ENCODE peak calls at places on chromosomes 6 and 20, in seven cellular contexts. T, M, O, P, K, H and N are unnamed samples.

GRCh38 chr6:113970808-113971676 is at the start of gene HDAC2:
- DNase-seq in T (peak), M (peak), O (peak), P (peak), K (peak), H (peak), N (peak)

GRCh38 chr20:47718398-47718797 is 66.9 kb downstream of the SULF2 start:
- DNase-seq in T (no peak), M (no peak), O (no peak), P (no peak), K (no peak), H (no peak), N (no peak)

GRCh38 chr6:107264357-107264831 is 149.1 kb upstream of the BEND3 start:
- DNase-seq in T (no peak), M (no peak), O (no peak), P (no peak), K (no peak), H (no peak), N (no peak)

GRCh38 chr20:45963059-45964011 is 8.7 kb downstream of the ZNF335 start:
- DNase-seq in T (no peak), M (no peak), O (peak), P (no peak), K (no peak), H (no peak), N (peak)

GRCh38 chr20:18372296-18372695 is 84.0 kb downstream of the ZNF133 start:
- DNase-seq in T (no peak), M (no peak), O (no peak), P (no peak), K (no peak), H (no peak), N (no peak)

GRCh38 chr6:64803470-64804166 is 903.4 kb downstream of the EYS start:
- DNase-seq in T (no peak), M (no peak), O (no peak), P (no peak), K (no peak), H (no peak), N (no peak)

GRCh38 chr20:41339957-41340326 is 679 bp upstream of the LPIN3 start:
- DNase-seq in T (peak), M (peak), O (peak), P (no peak), K (peak), H (peak), N (peak)

GRCh38 chr6:165661416-165662001 is 1.5 kb downstream of the PDE10A start:
- DNase-seq in T (peak), M (no peak), O (no peak), P (no peak), K (no peak), H (no peak), N (peak)

GRCh38 chr6:137028912-137029311 is 15.9 kb downstream of the IL20RA start:
- DNase-seq in T (no peak), M (no peak), O (no peak), P (no peak), K (no peak), H (no peak), N (no peak)

GRCh38 chr6:18264338-18265098 is at the start of gene DEK:
- DNase-seq in T (peak), M (peak), O (peak), P (no peak), K (peak), H (peak), N (peak)

GRCh38 chr6:78363688-78364087 is 503.7 kb upstream of the IRAK1BP1 start:
- DNase-seq in T (no peak), M (no peak), O (no peak), P (no peak), K (no peak), H (no peak), N (no peak)

GRCh38 chr6:27479319-27480182 is 6.6 kb upstream of the ZNF184 start:
- DNase-seq in T (peak), M (no peak), O (peak), P (peak), K (peak), H (peak), N (peak)

GRCh38 chr20:63082308-63082938 is 75.7 kb upstream of the BHLHE23 start:
- DNase-seq in T (peak), M (no peak), O (no peak), P (no peak), K (peak), H (no peak), N (peak)

GRCh38 chr20:33732166-33732970 is 572 bp downstream of the ZNF341 start:
- DNase-seq in T (peak), M (peak), O (peak), P (peak), K (peak), H (peak), N (peak)

GRCh38 chr6:164069352-164070022 is 655.0 kb downstream of the QKI start:
- DNase-seq in T (peak), M (peak), O (no peak), P (no peak), K (no peak), H (peak), N (no peak)

GRCh38 chr6:123393333-123393732 is 243.4 kb downstream of the TRDN start:
- DNase-seq in T (no peak), M (no peak), O (no peak), P (no peak), K (peak), H (no peak), N (no peak)

GRCh38 chr6:134421496-134421895 is 103.6 kb upstream of the SGK1 start:
- DNase-seq in T (no peak), M (no peak), O (no peak), P (no peak), K (no peak), H (no peak), N (no peak)

GRCh38 chr6:52522655-52523054 is 54.2 kb downstream of the TRAM2 start:
- DNase-seq in T (no peak), M (no peak), O (no peak), P (no peak), K (no peak), H (no peak), N (no peak)

GRCh38 chr6:84220809-84221409 is 6.5 kb downstream of the CEP162 start:
- DNase-seq in T (no peak), M (no peak), O (no peak), P (no peak), K (no peak), H (no peak), N (no peak)

GRCh38 chr6:106974337-106974998 is at the start of gene CD24:
- DNase-seq in T (no peak), M (no peak), O (no peak), P (no peak), K (peak), H (no peak), N (peak)

GRCh38 chr6:45432944-45433343 is 55.2 kb upstream of the SUPT3H start:
- DNase-seq in T (no peak), M (no peak), O (no peak), P (no peak), K (no peak), H (no peak), N (no peak)

GRCh38 chr6:35833534-35833933 is 28.4 kb downstream of the LHFPL5 start:
- DNase-seq in T (no peak), M (no peak), O (no peak), P (no peak), K (no peak), H (no peak), N (no peak)

GRCh38 chr6:163416640-163417253 is 2.2 kb downstream of the QKI start:
- DNase-seq in T (peak), M (no peak), O (peak), P (no peak), K (no peak), H (peak), N (peak)

GRCh38 chr6:45378324-45378926 is 691 bp upstream of the SUPT3H start:
- DNase-seq in T (peak), M (no peak), O (no peak), P (no peak), K (no peak), H (no peak), N (no peak)

GRCh38 chr6:16146028-16146427 is 17.1 kb downstream of the MYLIP start:
- DNase-seq in T (no peak), M (no peak), O (no peak), P (no peak), K (no peak), H (no peak), N (no peak)

GRCh38 chr6:45658396-45658795 is 280.7 kb upstream of the SUPT3H start:
- DNase-seq in T (no peak), M (no peak), O (no peak), P (no peak), K (no peak), H (no peak), N (no peak)

GRCh38 chr6:132084811-132085509 is 133.8 kb upstream of the CCN2 start:
- DNase-seq in T (no peak), M (no peak), O (no peak), P (peak), K (no peak), H (no peak), N (no peak)

GRCh38 chr20:62010551-62011402 is 54.9 kb downstream of the TAF4 start:
- DNase-seq in T (peak), M (peak), O (peak), P (peak), K (peak), H (peak), N (peak)